ENCODE peak calls at places on chromosomes 6 and 20, in four cellular contexts. X, G, I and T are unnamed samples.

GRCh38 chr6:149060985-149061760 is 256.3 kb upstream of the TAB2 start:
- DNase-seq in G (no peak), X (peak), I (no peak), T (peak)

GRCh38 chr6:122400121-122400450 is 634 bp downstream of the HSF2 start:
- DNase-seq in X (no peak), I (no peak), G (no peak), T (no peak)

GRCh38 chr6:69096681-69097080 is 461.6 kb downstream of the ADGRB3 start:
- DNase-seq in G (no peak), I (no peak), X (no peak), T (no peak)

GRCh38 chr6:168880271-168880670 is 373.4 kb downstream of the THBS2 start:
- DNase-seq in G (no peak), X (no peak), I (no peak), T (no peak)

GRCh38 chr20:19913927-19914614 is 103.1 kb upstream of the NAA20 start:
- DNase-seq in X (peak), I (no peak), G (no peak), T (peak)

GRCh38 chr6:53306819-53307347 is 41.9 kb downstream of the ELOVL5 start:
- DNase-seq in X (peak), G (no peak), I (no peak), T (no peak)

GRCh38 chr6:35243386-35243958 is 16.1 kb upstream of the ZNF76 start:
- DNase-seq in G (no peak), X (no peak), I (no peak), T (no peak)

GRCh38 chr20:62606551-62607201 is 35.6 kb upstream of the SLCO4A1 start:
- DNase-seq in I (no peak), G (no peak), X (no peak), T (no peak)

GRCh38 chr6:81561731-81562130 is 190.8 kb downstream of the TENT5A start:
- DNase-seq in I (no peak), G (no peak), X (peak), T (peak)

GRCh38 chr6:30888472-30889137 is 4.3 kb downstream of the DDR1 start:
- DNase-seq in X (peak), I (peak), G (no peak), T (peak)

GRCh38 chr20:5722927-5723326 is 27.3 kb upstream of the SHLD1 start:
- DNase-seq in X (no peak), I (no peak), G (no peak), T (no peak)

GRCh38 chr6:100633096-100633766 is 168.5 kb upstream of the SIM1 start:
- DNase-seq in X (peak), I (no peak), G (no peak), T (peak)

GRCh38 chr6:18431581-18431980 is 44.4 kb downstream of the RNF144B start:
- DNase-seq in X (peak), I (no peak), G (no peak), T (no peak)

GRCh38 chr6:58198301-58198700 is 880.9 kb downstream of the PRIM2 start:
- DNase-seq in I (no peak), G (no peak), X (no peak), T (no peak)

GRCh38 chr20:25247100-25247665 is 702 bp upstream of the PYGB start:
- DNase-seq in I (peak), G (peak), X (peak), T (peak)

GRCh38 chr6:28134015-28134414 is 7.7 kb upstream of the ZKSCAN8 start:
- DNase-seq in G (no peak), X (peak), I (peak), T (peak)

GRCh38 chr6:90294614-90294988 is 2.0 kb downstream of the BACH2 start:
- DNase-seq in I (peak), G (no peak), X (no peak), T (peak)

GRCh38 chr20:23094927-23095326 is 8.8 kb upstream of the CD93 start:
- DNase-seq in X (no peak), G (no peak), I (no peak), T (peak)

GRCh38 chr6:44446626-44447297 is 59.3 kb downstream of the CDC5L start:
- DNase-seq in G (no peak), X (peak), I (no peak), T (peak)

GRCh38 chr6:158081657-158081935 is 86.5 kb downstream of the SERAC1 start:
- DNase-seq in I (no peak), X (no peak), G (no peak), T (no peak)

GRCh38 chr6:163705923-163706322 is 291.4 kb downstream of the QKI start:
- DNase-seq in X (no peak), G (no peak), I (no peak), T (no peak)

GRCh38 chr20:31717478-31717946 is 5.2 kb downstream of the BCL2L1 start:
- DNase-seq in I (no peak), G (no peak), X (no peak), T (no peak)

GRCh38 chr6:100484474-100484873 is 19.8 kb upstream of the SIM1 start:
- DNase-seq in I (no peak), G (no peak), X (no peak), T (no peak)

GRCh38 chr6:63456734-63457133 is 115.5 kb upstream of the LOC128125822 start:
- DNase-seq in G (no peak), I (no peak), X (no peak), T (no peak)

GRCh38 chr20:56953055-56953586 is 313.3 kb downstream of the BMP7 start:
- DNase-seq in G (no peak), X (no peak), I (no peak), T (no peak)

GRCh38 chr20:519999-520398 is 23.6 kb downstream of the CSNK2A1 start:
- DNase-seq in I (no peak), X (no peak), G (no peak), T (no peak)

GRCh38 chr6:110528051-110528929 is 51.9 kb upstream of the SLC22A16 start:
- DNase-seq in X (peak), G (peak), I (no peak), T (peak)

GRCh38 chr20:43926691-43927090 is 12.0 kb downstream of the TOX2 start:
- DNase-seq in I (no peak), G (no peak), X (no peak), T (no peak)

GRCh38 chr6:166944666-166945256 is 11.6 kb downstream of the RNASET2 start:
- DNase-seq in G (no peak), I (no peak), X (no peak), T (no peak)
- H3K23ac ChIP-seq in G (no peak), I (no peak), X (no peak), T (no peak)

DNA sequence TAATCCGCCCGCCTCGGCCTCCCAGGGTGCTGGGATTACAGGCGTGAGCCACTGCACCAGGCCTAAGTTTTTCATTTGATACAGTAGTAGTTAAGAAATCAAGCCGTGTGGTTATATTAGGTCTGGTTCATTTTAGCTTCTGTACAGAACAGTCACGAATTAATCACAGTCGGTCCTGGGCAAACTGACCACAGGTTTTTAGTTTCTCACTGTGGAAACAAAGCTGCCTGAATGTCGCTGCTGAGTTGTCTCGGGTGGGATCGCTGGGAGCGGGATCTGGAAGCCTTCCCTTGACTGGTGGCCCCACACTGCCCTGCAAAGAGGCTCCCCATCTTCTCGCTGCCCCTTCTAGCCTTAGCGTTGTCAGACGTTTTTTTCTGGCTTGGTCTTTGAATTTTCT is 18.6 kb downstream of the UCKL1 start:
- DNase-seq in G (no peak), X (no peak), I (no peak), T (no peak)
- H3K23ac ChIP-seq in G (no peak), X (no peak), I (no peak), T (no peak)

DNA sequence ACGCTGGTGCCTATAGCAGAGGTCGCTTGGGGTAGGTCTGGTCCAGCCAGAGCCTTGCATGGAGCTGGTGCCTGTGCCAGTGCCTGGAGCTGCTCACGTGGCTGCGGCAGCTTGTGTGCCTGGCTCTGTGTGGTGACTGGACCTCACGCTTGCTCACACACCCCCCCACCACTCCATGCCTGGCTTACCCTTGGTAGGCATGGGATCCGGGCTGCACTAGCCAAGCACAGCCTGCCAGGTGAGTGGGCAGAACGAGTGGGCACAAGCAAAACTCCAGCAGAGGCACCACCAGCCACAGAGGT is 13.0 kb upstream of the DBNDD2 start:
- DNase-seq in G (no peak), I (no peak), X (no peak), T (no peak)
- H3K23ac ChIP-seq in G (no peak), I (no peak), X (no peak), T (no peak)

GRCh38 chr20:64084209-64085152 is at the start of gene LKAAEAR1:
- DNase-seq in G (peak), X (no peak), I (peak), T (no peak)

GRCh38 chr20:64082126-64082638 is 2.0 kb downstream of the LKAAEAR1 start:
- DNase-seq in G (peak), X (no peak), I (peak), T (no peak)

GRCh38 chr20:64082821-64083379 is 1.3 kb downstream of the LKAAEAR1 start:
- DNase-seq in I (no peak), X (no peak), G (no peak), T (no peak)

GRCh38 chr20:64081620-64081964 is 1.7 kb downstream of the OPRL1 start:
- DNase-seq in G (no peak), I (no peak), X (no peak), T (no peak)

GRCh38 chr20:64083380-64084208 is 604 bp downstream of the LKAAEAR1 start:
- DNase-seq in I (peak), X (peak), G (peak), T (peak)
- H3K23ac ChIP-seq in I (no peak), X (no peak), G (no peak), T (peak)

GRCh38 chr6:2795960-2796359 is 30.8 kb downstream of the WRNIP1 start:
- DNase-seq in G (no peak), X (no peak), I (no peak), T (no peak)

GRCh38 chr6:2795162-2795561 is 30.0 kb downstream of the WRNIP1 start:
- DNase-seq in X (no peak), G (no peak), I (no peak), T (no peak)

GRCh38 chr6:2798586-2799134 is 33.5 kb downstream of the WRNIP1 start:
- DNase-seq in I (no peak), G (no peak), X (no peak), T (no peak)

GRCh38 chr6:2796884-2797283 is 31.7 kb downstream of the WRNIP1 start:
- DNase-seq in I (no peak), X (no peak), G (no peak), T (no peak)

DNA sequence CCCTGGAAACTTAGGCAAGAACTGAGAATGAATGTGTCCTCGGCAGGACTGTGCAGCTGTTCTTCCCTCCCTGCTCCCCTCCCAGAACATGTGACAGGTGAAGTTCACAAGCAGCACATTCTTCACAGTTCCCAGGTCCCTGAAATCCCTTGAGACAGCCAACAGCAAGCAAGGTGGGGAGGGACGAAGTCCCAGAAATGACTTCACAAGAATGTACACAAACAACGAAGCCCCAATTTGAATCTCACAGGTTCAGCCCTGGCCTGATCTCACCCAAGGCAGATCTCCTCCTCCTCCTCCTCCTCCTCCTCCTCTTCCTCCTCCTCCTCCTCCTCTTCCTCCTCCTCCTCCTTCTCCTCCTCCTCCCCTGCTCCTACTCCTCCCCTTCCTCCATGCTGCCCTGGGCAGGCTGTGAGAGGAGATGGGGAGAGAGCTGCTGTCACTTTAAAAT is 32.4 kb downstream of the WRNIP1 start:
- DNase-seq in I (no peak), X (no peak), G (no peak), T (no peak)
- H3K23ac ChIP-seq in I (no peak), X (peak), G (no peak), T (no peak)